ENCODE peak calls at places on chromosomes 16 and 17, in seven cellular contexts. Q is uterus, W is mesendoderm, D is astrocyte of the spinal cord, P is A673, A is body of pancreas, Y is fibroblast of the aortic adventitia. E is an unnamed sample.

GRCh38 chr16:8656376-8656775 is 18.0 kb upstream of the ABAT start:
- DNase-seq in Q (no peak), W (no peak), D (no peak), P (no peak), A (no peak), Y (no peak), E (no peak)

GRCh38 chr16:78505544-78506371 is 406.3 kb downstream of the WWOX start:
- DNase-seq in Q (peak), W (peak), D (no peak), P (no peak), A (peak), Y (peak), E (no peak)

GRCh38 chr16:11619327-11619851 is 32.7 kb upstream of the LITAF start:
- DNase-seq in Q (no peak), W (no peak), D (no peak), P (no peak), A (no peak), Y (no peak), E (no peak)

GRCh38 chr16:80277182-80277581 is 263.6 kb upstream of the DYNLRB2 start:
- DNase-seq in Q (no peak), W (peak), D (no peak), P (no peak), A (no peak), Y (no peak), E (no peak)

GRCh38 chr17:40551874-40552768 is 13.2 kb downstream of the CCR7 start:
- DNase-seq in Q (peak), W (no peak), D (peak), P (no peak), A (peak), Y (peak), E (no peak)

GRCh38 chr17:73532441-73532901 is 111.8 kb downstream of the SDK2 start:
- DNase-seq in Q (no peak), W (peak), D (no peak), P (no peak), A (no peak), Y (no peak), E (no peak)

GRCh38 chr16:58589311-58589890 is 40.2 kb downstream of the CNOT1 start:
- DNase-seq in Q (no peak), W (no peak), D (no peak), P (no peak), A (no peak), Y (no peak), E (no peak)

GRCh38 chr17:27980035-27980434 is 62.4 kb upstream of the NLK start:
- DNase-seq in Q (no peak), W (peak), D (peak), P (peak), A (no peak), Y (peak), E (peak)

GRCh38 chr16:81994485-81994884 is 16.8 kb downstream of the SDR42E1 start:
- DNase-seq in Q (no peak), W (peak), D (no peak), P (peak), A (no peak), Y (no peak), E (no peak)

GRCh38 chr17:19024101-19025078 is 19.8 kb upstream of the FAM83G start:
- DNase-seq in Q (no peak), W (peak), D (no peak), P (no peak), A (no peak), Y (peak), E (no peak)

GRCh38 chr16:82846806-82847205 is 220.0 kb downstream of the CDH13 start:
- DNase-seq in Q (no peak), W (no peak), D (no peak), P (no peak), A (no peak), Y (no peak), E (no peak)

GRCh38 chr16:9177861-9178260 is 86.4 kb downstream of the HAPSTR1 start:
- DNase-seq in Q (no peak), W (peak), D (no peak), P (no peak), A (no peak), Y (no peak), E (no peak)

DNA sequence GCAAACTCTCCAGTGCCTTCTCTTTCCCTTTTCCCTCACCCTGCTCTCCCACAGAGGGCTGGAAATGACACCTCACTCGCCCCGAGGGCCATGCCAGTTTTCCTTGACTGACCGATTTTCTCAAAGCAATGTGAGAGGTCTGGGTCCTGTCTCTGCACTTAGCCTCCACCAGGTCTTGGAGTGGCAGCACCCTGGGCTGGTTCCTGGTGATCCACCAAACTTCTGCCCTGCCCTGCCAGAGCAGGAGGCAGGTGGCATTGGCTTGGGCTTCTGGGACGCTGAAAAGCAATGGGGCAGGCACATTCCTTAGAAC is 97.5 kb downstream of the RAB11FIP4 start:
- DNase-seq in Q (no peak), W (peak), D (no peak), P (no peak), A (peak), Y (no peak), E (no peak)
- H3K4me3 ChIP-seq in Q (no peak), W (peak), D (no peak), P (peak), A (peak), Y (no peak), E (no peak)

DNA sequence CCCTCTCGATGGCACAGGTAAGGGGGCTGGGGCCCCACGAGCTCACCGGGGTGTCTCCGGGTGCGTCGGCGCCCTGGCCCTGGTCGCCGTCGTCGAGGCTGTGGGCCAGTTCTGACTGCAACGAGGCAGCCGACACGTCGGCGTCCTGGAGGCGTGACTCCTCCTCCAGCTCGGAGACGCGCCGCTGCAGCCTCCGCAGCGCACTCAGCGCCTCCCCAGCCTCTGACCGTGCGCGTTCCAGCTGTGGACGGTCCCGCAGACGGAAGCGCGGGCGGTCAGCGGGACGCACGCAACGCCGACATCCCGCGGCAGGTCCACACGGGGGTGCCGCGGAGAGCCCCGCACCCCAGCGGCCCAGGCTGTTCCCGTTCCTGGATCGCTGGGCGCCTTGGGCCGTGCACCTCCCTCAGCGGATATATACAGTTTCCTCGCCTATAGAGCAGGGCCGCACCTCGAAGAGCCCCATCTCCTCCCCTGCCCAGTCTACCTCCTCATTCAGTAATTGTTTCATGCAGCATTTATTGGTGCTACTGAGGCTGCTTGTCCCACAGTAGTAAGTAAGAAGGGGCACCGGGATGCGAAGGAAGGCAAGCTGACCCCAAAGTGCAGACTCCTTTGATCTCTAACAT is 5.8 kb downstream of the THOC6 start:
- DNase-seq in Q (no peak), W (no peak), D (no peak), P (peak), A (no peak), Y (peak), E (no peak)
- H3K4me3 ChIP-seq in Q (no peak), W (no peak), D (no peak), P (peak), A (no peak), Y (no peak), E (no peak)

GRCh38 chr17:35793257-35793656 is 2.2 kb downstream of the MMP28 start:
- DNase-seq in Q (no peak), W (no peak), D (no peak), P (no peak), A (no peak), Y (no peak), E (no peak)
- H3K4me3 ChIP-seq in Q (no peak), W (no peak), D (no peak), P (no peak), A (no peak), Y (no peak), E (no peak)

DNA sequence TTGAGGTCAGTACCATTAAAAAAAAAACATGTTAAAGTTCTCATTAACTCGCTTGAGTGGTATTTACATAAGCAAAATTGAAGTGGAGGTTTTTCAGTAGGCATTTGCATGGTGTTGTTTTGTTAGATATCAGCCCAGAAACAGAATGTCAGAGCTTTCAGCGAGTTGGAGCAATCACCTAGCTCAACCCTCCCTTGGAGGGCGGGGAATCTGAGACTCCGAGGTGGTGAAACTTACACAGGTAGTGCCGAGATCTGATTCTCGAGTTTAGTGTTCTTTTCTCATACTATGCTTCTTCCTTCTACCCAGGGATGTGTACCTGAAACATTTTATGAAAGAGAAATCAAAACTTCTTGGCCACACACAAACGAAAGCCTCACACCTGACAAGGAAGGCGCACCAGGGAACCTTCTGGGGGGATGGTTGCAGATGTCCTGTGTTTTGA is 6.6 kb downstream of the SEC14L1 start:
- DNase-seq in Q (no peak), W (no peak), D (no peak), P (no peak), A (peak), Y (no peak), E (no peak)
- H3K4me3 ChIP-seq in Q (no peak), W (no peak), D (no peak), P (no peak), A (no peak), Y (no peak), E (no peak)

GRCh38 chr16:67934306-67935095 is 2.1 kb downstream of the PSMB10 start:
- DNase-seq in Q (no peak), W (no peak), D (no peak), P (no peak), A (no peak), Y (no peak), E (no peak)
- H3K4me3 ChIP-seq in Q (no peak), W (peak), D (peak), P (peak), A (no peak), Y (peak), E (peak)